ENCODE peak calls at places on chromosomes 13 and 19, in seven cellular contexts. S is left ventricle myocardium inferior; A is colonic mucosa; H is GM19239; N is activated CD8-positive, alpha-beta memory T cell treated with anti-CD3 and anti-CD28 coated beads for 1 hour; L is stimulated activated naive CD8-positive, alpha-beta T cell treated with anti-CD3 and anti-CD28 coated beads, Interleukin-15, Interleukin-2, amounts not matched to agents 100 U/mL and 50 U/mL, for 24 hours; U is suprapubic skin. R is an unnamed sample.

GRCh38 chr19:33282036-33282686 is 20.2 kb downstream of the CEBPA start:
- DNase-seq in S (no peak), A (no peak), H (no peak), N (no peak), L (no peak), U (no peak), R (no peak)

GRCh38 chr19:48169585-48169973 is 565 bp downstream of the LIG1 start:
- DNase-seq in S (peak), A (peak), H (peak), N (peak), L (peak), U (peak), R (peak)

GRCh38 chr19:41871573-41872383 is 5.3 kb upstream of the CD79A start:
- DNase-seq in S (peak), A (no peak), H (peak), N (no peak), L (peak), U (no peak), R (no peak)

GRCh38 chr19:48501961-48502719 is 9.5 kb downstream of the LMTK3 start:
- DNase-seq in S (no peak), A (peak), H (peak), N (peak), L (peak), U (peak), R (peak)

GRCh38 chr13:105442941-105443340 is 1092.5 kb downstream of the EFNB2 start:
- DNase-seq in S (no peak), A (no peak), H (no peak), N (no peak), L (no peak), U (no peak), R (no peak)

GRCh38 chr13:51534075-51534817 is 50.0 kb upstream of the WDFY2 start:
- DNase-seq in S (peak), A (no peak), H (no peak), N (peak), L (peak), U (no peak), R (no peak)

GRCh38 chr13:75715598-75716523 is 79.7 kb downstream of the LMO7 start:
- DNase-seq in S (no peak), A (no peak), H (no peak), N (no peak), L (no peak), U (no peak), R (no peak)

GRCh38 chr13:34257980-34258379 is 440.0 kb downstream of the RFC3 start:
- DNase-seq in S (no peak), A (no peak), H (no peak), N (no peak), L (no peak), U (no peak), R (no peak)

GRCh38 chr13:35600137-35600536 is 123.6 kb upstream of the MAB21L1 start:
- DNase-seq in S (no peak), A (no peak), H (no peak), N (no peak), L (no peak), U (no peak), R (no peak)

GRCh38 chr19:43305642-43306041 is 36.3 kb upstream of the PSG9 start:
- DNase-seq in S (no peak), A (no peak), H (no peak), N (no peak), L (no peak), U (no peak), R (no peak)

GRCh38 chr13:75505966-75506365 is 24.0 kb upstream of the TBC1D4 start:
- DNase-seq in S (no peak), A (no peak), H (no peak), N (no peak), L (no peak), U (no peak), R (no peak)

GRCh38 chr19:1172353-1173159 is 1.5 kb downstream of the SBNO2 start:
- DNase-seq in S (no peak), A (peak), H (no peak), N (no peak), L (no peak), U (peak), R (peak)

R was measured in testis.